ENCODE peak calls at places on chromosomes 6 and 20, in four cellular contexts. One of them, this sample, is unnamed. For H3K4me1, the result is how much of the 10 kb centered on the place peaks cover.

GRCh38 chr6:13528777-13529343 is 41.5 kb upstream of the GFOD1 start:
- DNase-seq in A549: no peak
- DNase-seq in GM23248: no peak
- DNase-seq in psoas muscle: no peak
- DNase-seq in this sample: no peak

GRCh38 chr6:152261179-152261578 is 376.0 kb downstream of the SYNE1 start:
- DNase-seq in psoas muscle: peak
- DNase-seq in GM23248: no peak
- DNase-seq in A549: no peak
- DNase-seq in this sample: no peak

GRCh38 chr6:51655517-51655916 is 431.9 kb downstream of the PKHD1 start:
- DNase-seq in GM23248: no peak
- DNase-seq in A549: no peak
- DNase-seq in psoas muscle: no peak
- DNase-seq in this sample: no peak

GRCh38 chr6:148617522-148617921 is 129.3 kb upstream of the UST start:
- DNase-seq in psoas muscle: no peak
- DNase-seq in GM23248: peak
- DNase-seq in A549: no peak
- DNase-seq in this sample: no peak

GRCh38 chr6:84657486-84657885 is 106.9 kb downstream of the TBX18 start:
- DNase-seq in A549: no peak
- DNase-seq in GM23248: no peak
- DNase-seq in psoas muscle: no peak
- DNase-seq in this sample: no peak

GRCh38 chr6:80469977-80470376 is 363.5 kb downstream of the BCKDHB start:
- DNase-seq in psoas muscle: no peak
- DNase-seq in GM23248: no peak
- DNase-seq in A549: no peak
- DNase-seq in this sample: no peak

GRCh38 chr6:75376347-75377024 is 91.9 kb upstream of the TMEM30A start:
- DNase-seq in psoas muscle: no peak
- DNase-seq in A549: peak
- DNase-seq in GM23248: peak
- DNase-seq in this sample: no peak

GRCh38 chr6:15464211-15464725 is 198.6 kb downstream of the DTNBP1 start:
- DNase-seq in GM23248: no peak
- DNase-seq in psoas muscle: no peak
- DNase-seq in A549: peak
- DNase-seq in this sample: peak

GRCh38 chr20:21396045-21396893 is 1.1 kb downstream of the NKX2-4 start:
- DNase-seq in GM23248: no peak
- DNase-seq in psoas muscle: no peak
- DNase-seq in A549: no peak
- DNase-seq in this sample: no peak

GRCh38 chr6:33886673-33887144 is 82.9 kb upstream of the MLN start:
- DNase-seq in GM23248: peak
- DNase-seq in psoas muscle: peak
- DNase-seq in A549: no peak
- DNase-seq in this sample: no peak

GRCh38 chr6:18160921-18161320 is 5.7 kb downstream of the KDM1B start:
- DNase-seq in GM23248: peak
- DNase-seq in psoas muscle: no peak
- DNase-seq in A549: no peak
- DNase-seq in this sample: no peak

GRCh38 chr20:60066438-60066823 is 108.2 kb downstream of the CDH26 start:
- DNase-seq in A549: no peak
- DNase-seq in psoas muscle: no peak
- DNase-seq in GM23248: peak
- DNase-seq in this sample: no peak

GRCh38 chr20:49297605-49298530 is 20.0 kb upstream of the ZNFX1 start:
- DNase-seq in A549: no peak
- DNase-seq in psoas muscle: no peak
- DNase-seq in GM23248: no peak
- DNase-seq in this sample: no peak

GRCh38 chr20:16615199-16615598 is 42.0 kb upstream of the KIF16B start:
- DNase-seq in GM23248: peak
- DNase-seq in A549: no peak
- DNase-seq in psoas muscle: no peak
- DNase-seq in this sample: no peak

GRCh38 chr20:5529331-5530142 is 212.8 kb upstream of the PROKR2 start:
- DNase-seq in A549: peak
- DNase-seq in psoas muscle: peak
- DNase-seq in GM23248: peak
- DNase-seq in this sample: peak

GRCh38 chr6:99338188-99338587 is 11.3 kb downstream of the FAXC start:
- DNase-seq in A549: no peak
- DNase-seq in psoas muscle: no peak
- DNase-seq in GM23248: no peak
- DNase-seq in this sample: no peak

GRCh38 chr6:17225767-17226166 is 55.4 kb upstream of the RBM24 start:
- DNase-seq in psoas muscle: no peak
- DNase-seq in GM23248: no peak
- DNase-seq in A549: no peak
- DNase-seq in this sample: no peak

GRCh38 chr6:11729083-11729482 is 49.5 kb downstream of the ADTRP start:
- DNase-seq in GM23248: no peak
- DNase-seq in A549: no peak
- DNase-seq in psoas muscle: no peak
- DNase-seq in this sample: peak

GRCh38 chr6:119124079-119124824 is 45.8 kb upstream of the FAM184A start:
- DNase-seq in GM23248: no peak
- DNase-seq in A549: no peak
- DNase-seq in psoas muscle: no peak
- DNase-seq in this sample: no peak

GRCh38 chr6:88870728-88871330 is 92.6 kb downstream of the RNGTT start:
- DNase-seq in psoas muscle: no peak
- DNase-seq in A549: peak
- DNase-seq in GM23248: peak
- DNase-seq in this sample: peak

GRCh38 chr6:23180504-23181293 is 611.3 kb downstream of the HDGFL1 start:
- DNase-seq in A549: no peak
- DNase-seq in psoas muscle: no peak
- DNase-seq in GM23248: peak
- DNase-seq in this sample: no peak

GRCh38 chr6:56954389-56955170 is at the start of gene BEND6:
- DNase-seq in GM23248: peak
- DNase-seq in A549: peak
- DNase-seq in psoas muscle: peak
- DNase-seq in this sample: no peak

GRCh38 chr6:147281895-147282565 is 77.8 kb downstream of the STXBP5 start:
- DNase-seq in A549: no peak
- DNase-seq in GM23248: no peak
- DNase-seq in psoas muscle: no peak
- DNase-seq in this sample: no peak

GRCh38 chr6:40550096-40550731 is 37.0 kb downstream of the LRFN2 start:
- DNase-seq in psoas muscle: no peak
- DNase-seq in A549: peak
- DNase-seq in GM23248: peak
- DNase-seq in this sample: no peak

GRCh38 chr6:168035661-168036616 is 38.5 kb downstream of the KIF25 start:
- DNase-seq in psoas muscle: no peak
- DNase-seq in GM23248: peak
- DNase-seq in A549: peak
- DNase-seq in this sample: no peak

GRCh38 chr6:20704325-20704724 is 170.1 kb downstream of the CDKAL1 start:
- DNase-seq in A549: no peak
- DNase-seq in GM23248: no peak
- DNase-seq in psoas muscle: no peak
- DNase-seq in this sample: no peak

GRCh38 chr6:5713519-5713918 is 293.2 kb downstream of the NRN1 start:
- DNase-seq in psoas muscle: no peak
- DNase-seq in A549: no peak
- DNase-seq in GM23248: no peak
- DNase-seq in this sample: no peak

GRCh38 chr6:169233181-169233580 is 20.5 kb downstream of the THBS2 start:
- DNase-seq in GM23248: no peak
- DNase-seq in psoas muscle: no peak
- DNase-seq in A549: no peak
- DNase-seq in this sample: no peak

GRCh38 chr6:137816688-137817087 is 50.4 kb upstream of the TNFAIP3 start:
- DNase-seq in psoas muscle: no peak
- DNase-seq in A549: no peak
- DNase-seq in GM23248: no peak
- DNase-seq in this sample: no peak
- H3K4me1 ChIP-seq in psoas muscle: under half
- H3K4me1 ChIP-seq in A549: under half
- H3K4me1 ChIP-seq in GM23248: under half
- H3K4me1 ChIP-seq in this sample: under half

DNA sequence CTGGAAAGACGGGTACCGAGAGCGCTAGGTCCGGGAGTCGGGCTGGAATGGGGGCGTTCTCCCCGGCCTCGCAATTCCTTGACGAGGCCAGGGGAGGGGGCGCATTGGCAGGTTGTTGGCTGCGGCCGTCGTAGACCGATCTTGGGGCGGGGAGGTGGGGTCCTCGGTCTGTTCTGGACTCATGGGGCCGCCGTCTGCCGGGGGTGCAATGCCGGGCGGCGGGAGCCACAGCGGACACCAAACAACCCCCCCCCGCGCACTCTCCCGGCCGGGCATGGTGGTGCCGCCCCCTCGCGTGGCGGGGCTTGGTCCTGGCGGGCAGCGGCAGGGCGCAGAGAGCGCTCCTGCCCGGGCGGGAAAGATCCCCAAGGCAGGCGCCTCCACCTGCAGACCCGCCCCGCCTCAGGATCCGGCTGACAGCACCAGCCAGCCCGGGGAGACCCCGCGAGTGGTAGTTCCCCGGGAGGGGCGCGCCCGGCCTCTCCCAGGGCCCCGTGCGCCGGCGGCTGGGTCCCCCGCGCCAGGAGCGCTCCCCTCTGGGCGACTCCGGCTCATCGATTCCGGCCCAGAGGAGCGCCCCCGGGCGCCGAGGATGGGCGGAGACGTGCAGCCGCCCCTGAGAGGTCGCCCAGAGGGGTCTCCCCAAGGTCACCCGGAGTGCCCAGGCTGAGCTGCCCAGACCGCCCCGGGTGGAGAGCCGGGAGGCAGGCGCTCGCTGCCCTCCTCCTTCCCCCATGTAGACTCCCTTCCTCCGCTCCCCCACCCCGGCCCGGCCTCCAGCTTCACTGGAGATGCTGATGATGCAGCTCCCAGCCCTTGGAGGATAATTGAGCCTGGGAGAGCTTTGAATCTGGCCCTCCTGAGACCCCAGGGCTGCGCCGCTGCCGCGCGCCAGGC is 709 bp downstream of the PPP1R16B start:
- DNase-seq in GM23248: peak
- DNase-seq in A549: no peak
- DNase-seq in psoas muscle: no peak
- DNase-seq in this sample: peak
- H3K4me3 ChIP-seq in GM23248: peak
- H3K4me3 ChIP-seq in A549: peak
- H3K4me3 ChIP-seq in psoas muscle: peak
- H3K4me3 ChIP-seq in this sample: peak

DNA sequence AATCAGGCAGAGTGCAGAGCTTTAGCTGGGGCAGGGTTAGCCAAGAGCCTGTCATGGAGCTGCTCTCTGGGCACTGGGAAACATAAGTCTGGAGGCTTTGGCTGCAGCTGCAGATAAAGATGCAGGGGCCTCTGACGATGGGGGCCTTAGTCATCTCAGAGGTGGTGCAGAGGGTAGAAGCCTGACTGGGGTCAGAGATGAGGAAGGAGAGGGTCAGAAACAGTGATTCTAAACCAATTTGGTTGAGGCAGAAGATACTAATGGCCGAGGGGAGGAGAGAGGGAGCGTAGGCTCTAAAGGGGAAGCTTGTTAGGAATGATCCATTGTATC is 33.7 kb downstream of the PLEKHG1 start:
- DNase-seq in A549: no peak
- DNase-seq in psoas muscle: no peak
- DNase-seq in GM23248: no peak
- DNase-seq in this sample: no peak
- H3K4me1 ChIP-seq in A549: under half
- H3K4me1 ChIP-seq in psoas muscle: under half
- H3K4me1 ChIP-seq in GM23248: under half
- H3K4me1 ChIP-seq in this sample: under half

DNA sequence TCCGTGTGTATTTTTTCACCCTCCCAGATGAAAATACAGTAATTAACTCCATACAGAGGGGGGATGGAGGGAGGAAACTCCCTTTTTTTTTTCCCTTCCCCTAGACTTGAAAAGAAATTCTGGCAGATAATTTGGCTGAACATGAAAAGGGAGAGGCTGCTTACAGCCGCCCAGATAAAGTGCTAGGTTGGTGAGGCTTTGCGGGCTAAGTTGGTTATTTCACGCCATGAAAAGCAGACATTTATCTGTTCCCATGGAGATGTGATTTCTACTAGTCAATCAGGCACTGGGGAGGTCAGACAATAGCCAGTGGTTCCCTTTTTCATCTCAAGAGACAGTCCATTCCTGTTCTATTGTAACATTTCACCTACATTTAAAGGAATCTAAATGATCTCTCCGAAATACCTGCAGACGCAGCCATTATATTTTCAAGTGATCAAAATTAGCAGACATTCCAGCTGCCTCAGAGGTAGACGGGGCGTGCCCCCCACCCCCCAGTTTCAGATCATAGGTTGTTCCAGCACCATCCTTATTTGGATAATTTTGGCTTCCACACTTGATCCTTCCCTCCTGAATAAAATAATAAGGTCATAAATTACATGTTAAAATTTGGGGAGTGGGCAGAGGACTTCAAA is 143.9 kb upstream of the ZNF217 start:
- DNase-seq in A549: no peak
- DNase-seq in psoas muscle: no peak
- DNase-seq in GM23248: peak
- DNase-seq in this sample: no peak
- H3K4me3 ChIP-seq in A549: no peak
- H3K4me3 ChIP-seq in psoas muscle: no peak
- H3K4me3 ChIP-seq in GM23248: peak
- H3K4me3 ChIP-seq in this sample: no peak

GRCh38 chr6:137870744-137871247 is 3.7 kb downstream of the TNFAIP3 start:
- DNase-seq in psoas muscle: no peak
- DNase-seq in GM23248: no peak
- DNase-seq in A549: no peak
- DNase-seq in this sample: no peak
- H3K4me1 ChIP-seq in psoas muscle: half or more
- H3K4me1 ChIP-seq in GM23248: half or more
- H3K4me1 ChIP-seq in A549: under half
- H3K4me1 ChIP-seq in this sample: half or more

This sample was measured in CD8-positive, alpha-beta T cell.